ENCODE peak calls at places on chromosomes 3 and 15, in ten cellular contexts. S is AG20443; M is GM12865; X is epithelial cell of esophagus; Q is naive thymus-derived CD4-positive, alpha-beta T cell; F is T-helper 9 cell; A is hypothalamus; P is cardiac muscle cell; J is uterus; R is RKO. G is an unnamed sample.

GRCh38 chr15:42728975-42729374 is 8.0 kb downstream of the CDAN1 start:
- DNase-seq in S (no peak), M (no peak), X (no peak), Q (no peak), F (no peak), A (no peak), P (no peak), J (no peak), R (no peak), G (no peak)

GRCh38 chr3:128486692-128487537 is 6.1 kb downstream of the GATA2 start:
- DNase-seq in S (peak), M (no peak), X (peak), Q (peak), F (no peak), A (no peak), P (peak), J (peak), R (no peak), G (no peak)

GRCh38 chr3:151798476-151798875 is 15.4 kb upstream of the AADAC start:
- DNase-seq in S (no peak), M (no peak), X (no peak), Q (no peak), F (no peak), A (no peak), P (no peak), J (no peak), R (no peak), G (no peak)

GRCh38 chr15:42157981-42158765 is 1.7 kb upstream of the PLA2G4F start:
- DNase-seq in S (peak), M (no peak), X (peak), Q (no peak), F (no peak), A (no peak), P (no peak), J (no peak), R (peak), G (no peak)

GRCh38 chr3:104909721-104910120 is 457.0 kb upstream of the ALCAM start:
- DNase-seq in S (no peak), M (peak), X (no peak), Q (no peak), F (no peak), A (no peak), P (no peak), J (no peak), R (no peak), G (no peak)

GRCh38 chr3:137583256-137583655 is 180.9 kb upstream of the SOX14 start:
- DNase-seq in S (no peak), M (no peak), X (no peak), Q (no peak), F (no peak), A (no peak), P (no peak), J (no peak), R (no peak), G (no peak)

GRCh38 chr3:190696777-190697501 is 165.6 kb downstream of the GMNC start:
- DNase-seq in S (peak), M (peak), X (peak), Q (no peak), F (no peak), A (no peak), P (peak), J (no peak), R (peak), G (peak)

GRCh38 chr3:133797396-133798105 is 8.1 kb upstream of the SRPRB start:
- DNase-seq in S (no peak), M (no peak), X (peak), Q (no peak), F (no peak), A (no peak), P (no peak), J (no peak), R (no peak), G (no peak)

GRCh38 chr3:53250453-53250852 is 5.4 kb downstream of the TKT start:
- DNase-seq in S (no peak), M (no peak), X (no peak), Q (no peak), F (no peak), A (no peak), P (no peak), J (no peak), R (no peak), G (no peak)

GRCh38 chr3:115861166-115861733 is 237.9 kb downstream of the GAP43 start:
- DNase-seq in S (no peak), M (peak), X (no peak), Q (no peak), F (no peak), A (no peak), P (no peak), J (no peak), R (no peak), G (no peak)

GRCh38 chr15:50227076-50227475 is 38.5 kb downstream of the HDC start:
- DNase-seq in S (peak), M (no peak), X (no peak), Q (no peak), F (no peak), A (no peak), P (no peak), J (no peak), R (no peak), G (no peak)

GRCh38 chr3:13217253-13217652 is 144.0 kb upstream of the IQSEC1 start:
- DNase-seq in S (no peak), M (no peak), X (no peak), Q (no peak), F (no peak), A (no peak), P (no peak), J (no peak), R (no peak), G (no peak)

GRCh38 chr3:16849240-16849639 is 35.5 kb upstream of the PLCL2 start:
- DNase-seq in S (no peak), M (peak), X (peak), Q (peak), F (peak), A (no peak), P (peak), J (peak), R (no peak), G (peak)

GRCh38 chr3:98518816-98519215 is 3.9 kb downstream of the CLDND1 start:
- DNase-seq in S (no peak), M (no peak), X (no peak), Q (no peak), F (no peak), A (no peak), P (no peak), J (no peak), R (no peak), G (no peak)

GRCh38 chr3:40009991-40010390 is 200.6 kb downstream of the MYRIP start:
- DNase-seq in S (no peak), M (no peak), X (no peak), Q (no peak), F (no peak), A (no peak), P (no peak), J (no peak), R (no peak), G (peak)

GRCh38 chr3:83002869-83003445 is 1241.5 kb upstream of the GBE1 start:
- DNase-seq in S (no peak), M (no peak), X (no peak), Q (no peak), F (no peak), A (no peak), P (no peak), J (no peak), R (no peak), G (no peak)

GRCh38 chr3:57864853-57865252 is 108.7 kb downstream of the SLMAP start:
- DNase-seq in S (peak), M (no peak), X (peak), Q (no peak), F (no peak), A (no peak), P (peak), J (no peak), R (peak), G (no peak)

GRCh38 chr15:70703483-70703882 is 59.9 kb downstream of the UACA start:
- DNase-seq in S (peak), M (no peak), X (peak), Q (no peak), F (no peak), A (no peak), P (no peak), J (no peak), R (no peak), G (peak)

GRCh38 chr15:51097553-51098330 is 3.0 kb upstream of the TNFAIP8L3 start:
- DNase-seq in S (peak), M (no peak), X (peak), Q (no peak), F (no peak), A (no peak), P (no peak), J (peak), R (no peak), G (no peak)

GRCh38 chr3:10594915-10595314 is 89.5 kb upstream of the ATP2B2 start:
- DNase-seq in S (peak), M (peak), X (peak), Q (peak), F (peak), A (no peak), P (peak), J (no peak), R (peak), G (no peak)

GRCh38 chr15:48811325-48811938 is 563 bp upstream of the CEP152 start:
- DNase-seq in S (no peak), M (no peak), X (no peak), Q (peak), F (no peak), A (no peak), P (peak), J (no peak), R (peak), G (no peak)

GRCh38 chr3:169869484-169870304 is at the start of gene LRRC31:
- DNase-seq in S (no peak), M (no peak), X (no peak), Q (no peak), F (no peak), A (no peak), P (no peak), J (no peak), R (no peak), G (no peak)

GRCh38 chr3:48273594-48274211 is 32.8 kb downstream of the ZNF589 start:
- DNase-seq in S (peak), M (peak), X (peak), Q (peak), F (peak), A (no peak), P (peak), J (peak), R (peak), G (peak)

GRCh38 chr15:68434021-68434420 is 2.1 kb upstream of the ITGA11 start:
- DNase-seq in S (peak), M (no peak), X (no peak), Q (no peak), F (no peak), A (no peak), P (no peak), J (no peak), R (no peak), G (no peak)

GRCh38 chr15:63436872-63437375 is 55.3 kb upstream of the CA12 start:
- DNase-seq in S (peak), M (peak), X (peak), Q (peak), F (peak), A (peak), P (peak), J (peak), R (peak), G (peak)

GRCh38 chr3:31255007-31255603 is 277.6 kb upstream of the STT3B start:
- DNase-seq in S (no peak), M (no peak), X (no peak), Q (no peak), F (no peak), A (no peak), P (no peak), J (no peak), R (no peak), G (no peak)

GRCh38 chr3:140870351-140870750 is 71.3 kb upstream of the SLC25A36 start:
- DNase-seq in S (no peak), M (no peak), X (no peak), Q (no peak), F (no peak), A (no peak), P (no peak), J (no peak), R (no peak), G (no peak)

GRCh38 chr3:169666501-169667379 is 3.2 kb upstream of the MECOM start:
- DNase-seq in S (no peak), M (no peak), X (no peak), Q (no peak), F (no peak), A (no peak), P (peak), J (no peak), R (no peak), G (no peak)

GRCh38 chr3:156586905-156587766 is 32.2 kb upstream of the SSR3 start:
- DNase-seq in S (no peak), M (peak), X (no peak), Q (no peak), F (no peak), A (no peak), P (no peak), J (no peak), R (no peak), G (peak)

G was measured in G401.